ENCODE peak calls at places on chromosomes 16 and 17, in eight cellular contexts. D is right atrium auricular region, V is heart right ventricle, O is Peyer's patch, X is endodermal cell, W is psoas muscle, H is PC-3, R is pancreas. N is an unnamed sample.

GRCh38 chr16:81700071-81700779 is 78.9 kb upstream of the PLCG2 start:
- DNase-seq in D (no peak), V (no peak), O (no peak), X (no peak), W (no peak), H (no peak), R (no peak), N (no peak)

GRCh38 chr17:77409282-77410161 is 268.8 kb downstream of the SEC14L1 start:
- DNase-seq in D (no peak), V (peak; percentile 78), O (no peak), X (peak; percentile 90), W (peak; percentile 65), H (no peak), R (no peak), N (peak; percentile 79)

GRCh38 chr17:8386841-8387240 is 3.8 kb upstream of the RPL26 start:
- DNase-seq in D (no peak), V (no peak), O (no peak), X (peak; percentile 64), W (no peak), H (no peak), R (no peak), N (no peak)

GRCh38 chr17:82187500-82187899 is 25.1 kb downstream of the CCDC57 start:
- DNase-seq in D (no peak), V (no peak), O (no peak), X (no peak), W (no peak), H (no peak), R (no peak), N (no peak)

GRCh38 chr17:6110088-6110487 is 39.9 kb downstream of the WSCD1 start:
- DNase-seq in D (no peak), V (no peak), O (peak; percentile 68), X (peak; percentile 68), W (no peak), H (peak; percentile 56), R (no peak), N (no peak)

GRCh38 chr16:29920690-29921371 is 5.2 kb downstream of the KCTD13 start:
- DNase-seq in D (no peak), V (no peak), O (no peak), X (no peak), W (no peak), H (no peak), R (no peak), N (no peak)

GRCh38 chr17:20096430-20096829 is 87.3 kb downstream of the SPECC1 start:
- DNase-seq in D (no peak), V (no peak), O (no peak), X (no peak), W (no peak), H (no peak), R (no peak), N (peak; percentile 57)

GRCh38 chr17:63984206-63984605 is 11.5 kb upstream of the SCN4A start:
- DNase-seq in D (no peak), V (no peak), O (no peak), X (no peak), W (no peak), H (no peak), R (no peak), N (no peak)

GRCh38 chr17:82077617-82078358 is 12.2 kb upstream of the DUS1L start:
- DNase-seq in D (no peak), V (no peak), O (no peak), X (peak; percentile 84), W (peak; percentile 55), H (no peak), R (no peak), N (no peak)

GRCh38 chr16:64590516-64590915 is 531.3 kb downstream of the CDH11 start:
- DNase-seq in D (no peak), V (no peak), O (no peak), X (no peak), W (no peak), H (peak; percentile 4), R (no peak), N (no peak)

GRCh38 chr16:64206877-64207276 is 915.0 kb downstream of the CDH11 start:
- DNase-seq in D (no peak), V (peak; percentile 11), O (no peak), X (no peak), W (no peak), H (no peak), R (no peak), N (no peak)

DNA sequence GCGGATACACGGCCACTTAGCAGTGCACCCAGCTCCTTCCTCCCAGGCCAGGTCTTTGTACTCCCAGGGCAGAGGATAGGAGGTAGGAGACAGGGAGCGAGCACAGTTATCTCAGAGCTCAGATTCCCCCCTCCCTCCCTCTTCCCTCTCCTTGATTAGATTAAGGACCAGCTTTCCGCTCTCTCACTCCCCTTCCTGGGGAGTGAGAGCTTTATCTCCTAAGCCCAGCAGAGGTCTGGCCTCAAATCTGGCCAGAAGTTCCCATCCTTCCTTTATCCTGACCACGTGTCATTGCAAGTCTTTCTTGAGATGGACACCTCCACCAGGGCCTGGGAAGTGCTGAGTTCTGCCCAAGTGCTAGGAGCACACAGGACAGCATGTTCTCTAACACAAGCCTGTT is 5.1 kb downstream of the ARL4D start:
- DNase-seq in D (no peak), V (no peak), O (no peak), X (peak; percentile 80), W (no peak), H (no peak), R (no peak), N (no peak)
- H3K4me1 ChIP-seq in D (peaks cover 26% of the 10 kb centered on the region), V (peaks cover 23% of the 10 kb centered on the region), O (no peaks in the 10 kb centered on the region), X (peaks cover 11% of the 10 kb centered on the region), W (peaks cover 12% of the 10 kb centered on the region), H (peaks cover 29% of the 10 kb centered on the region), R (no peaks in the 10 kb centered on the region), N (peaks cover 50% of the 10 kb centered on the region)

GRCh38 chr16:4687946-4688673 is 5.3 kb upstream of the NUDT16L1 start:
- DNase-seq in D (no peak), V (no peak), O (no peak), X (no peak), W (no peak), H (no peak), R (no peak), N (no peak)
- H3K4me3 ChIP-seq in D (no peak overlapping the region), V (no peak overlapping the region), O (no peak overlapping the region), X (no peak overlapping the region), W (peak overlapping the region; percentile 4), H (no peak overlapping the region), R (no peak overlapping the region), N (no peak overlapping the region)

GRCh38 chr17:72591500-72592241 is 470.9 kb downstream of the SOX9 start:
- DNase-seq in D (no peak), V (no peak), O (no peak), X (peak; percentile 81), W (no peak), H (peak; percentile 38), R (no peak), N (no peak)

GRCh38 chr17:72590882-72591499 is 470.2 kb downstream of the SOX9 start:
- DNase-seq in D (no peak), V (no peak), O (no peak), X (no peak), W (no peak), H (peak; percentile 57), R (no peak), N (no peak)

GRCh38 chr17:72592242-72592966 is 471.6 kb downstream of the SOX9 start:
- DNase-seq in D (no peak), V (peak; percentile 42), O (peak; percentile 81), X (peak; percentile 98), W (peak; percentile 32), H (peak; percentile 95), R (peak; percentile 79), N (peak; percentile 43)

GRCh38 chr17:72592967-72593325 is 472.1 kb downstream of the SOX9 start:
- DNase-seq in D (no peak), V (no peak), O (no peak), X (no peak), W (no peak), H (no peak), R (no peak), N (no peak)

DNA sequence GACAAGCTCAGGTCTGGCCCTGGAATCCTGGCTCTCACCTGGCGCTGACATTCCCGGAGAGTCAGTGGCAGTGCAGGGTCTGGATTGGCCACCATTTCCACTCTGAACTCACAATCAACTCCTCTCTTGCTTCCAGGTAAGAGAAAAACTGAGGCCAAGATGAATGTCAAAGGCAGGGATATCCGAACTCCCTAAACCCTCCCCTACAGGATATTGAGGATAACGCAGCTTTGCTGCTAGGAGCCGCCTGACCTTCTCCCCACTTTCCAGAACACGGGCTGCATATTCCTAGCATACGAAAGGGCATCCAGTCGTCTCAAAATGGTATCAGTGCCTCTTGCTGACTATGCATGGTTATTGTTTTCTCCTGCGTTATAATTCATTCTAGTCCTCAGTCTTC is 473.4 kb downstream of the SOX9 start:
- DNase-seq in D (no peak), V (no peak), O (no peak), X (peak; percentile 69), W (no peak), H (no peak), R (no peak), N (no peak)
- TF ChIP-seq CTCF in D (no peak), V (no peak), O (no peak), X (peak; percentile 59), W (no peak), H (no peak), R (no peak), N (no peak)

GRCh38 chr16:57624044-57624688 is 4.3 kb upstream of the ADGRG1 start:
- DNase-seq in D (no peak), V (no peak), O (no peak), X (no peak), W (no peak), H (no peak), R (no peak), N (no peak)

GRCh38 chr16:57621521-57622268 is 6.7 kb upstream of the ADGRG1 start:
- DNase-seq in D (no peak), V (no peak), O (no peak), X (peak; percentile 42), W (no peak), H (peak; percentile 40), R (no peak), N (no peak)

GRCh38 chr16:57623251-57624043 is 5.0 kb upstream of the ADGRG1 start:
- DNase-seq in D (no peak), V (no peak), O (no peak), X (peak; percentile 80), W (no peak), H (peak; percentile 90), R (peak; percentile 80), N (no peak)

GRCh38 chr16:57620316-57621231 is 7.9 kb upstream of the ADGRG1 start:
- DNase-seq in D (no peak), V (no peak), O (no peak), X (peak; percentile 73), W (no peak), H (peak; percentile 81), R (peak; percentile 60), N (no peak)

DNA sequence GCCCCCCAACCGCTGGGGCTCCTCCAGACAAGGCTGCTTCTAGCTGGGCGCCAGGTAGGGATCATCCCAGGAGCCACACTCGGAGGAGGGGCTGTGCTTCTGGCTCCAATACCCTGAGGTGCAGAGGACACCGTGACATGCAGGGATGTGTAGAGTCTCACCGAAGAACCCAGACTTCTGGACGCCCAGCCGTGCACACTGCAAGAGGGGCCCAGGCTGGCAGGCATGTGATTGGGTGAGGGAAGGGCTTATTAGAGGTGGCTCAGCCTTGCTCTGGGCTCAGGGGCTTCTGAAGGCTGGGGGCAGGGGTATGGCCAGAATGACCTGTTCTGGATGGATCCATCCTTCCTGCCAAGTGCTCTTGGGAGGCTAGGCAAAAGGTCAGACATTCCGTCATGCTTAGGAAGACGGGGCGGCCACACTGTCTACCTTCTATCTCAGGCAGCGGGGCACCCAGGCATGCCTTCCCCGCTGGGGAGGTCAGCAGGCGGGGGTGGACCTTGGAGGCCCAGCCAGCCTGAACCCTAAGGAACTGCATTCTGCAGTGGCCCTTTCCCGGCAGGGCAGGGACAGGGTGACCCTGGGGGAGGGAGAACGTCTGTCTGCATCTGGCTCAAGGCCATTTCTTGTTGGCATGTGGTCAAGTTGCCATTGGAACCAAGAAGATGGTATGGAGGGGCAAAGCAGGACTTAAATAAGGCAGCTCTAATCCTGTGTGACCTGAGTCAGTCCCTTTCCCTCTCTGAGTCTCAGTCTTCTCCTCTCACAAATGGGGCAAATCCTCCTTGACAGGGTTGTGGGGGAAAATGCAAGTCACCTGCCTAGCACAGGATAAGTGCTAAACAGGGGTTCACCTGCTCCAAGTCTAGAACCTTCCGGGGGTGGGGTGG is 5.8 kb upstream of the ADGRG1 start:
- DNase-seq in D (no peak), V (no peak), O (no peak), X (no peak), W (no peak), H (no peak), R (peak; percentile 57), N (no peak)
- H3K4me1 ChIP-seq in D (peaks cover 35% of the 10 kb centered on the region), V (peaks cover 22% of the 10 kb centered on the region), O (no peaks in the 10 kb centered on the region), X (peaks cover under 1% of the 10 kb centered on the region), W (no peaks in the 10 kb centered on the region), H (peaks cover 80% of the 10 kb centered on the region), R (peaks cover 31% of the 10 kb centered on the region), N (peaks cover 26% of the 10 kb centered on the region)

N was measured in left ventricle myocardium inferior.